ENCODE peak calls at places on chromosome 4, in ten cellular contexts. A, G, V, I, D, L, N, B, E and H are unnamed samples.

GRCh38 chr4:155526452-155527169 is 140.0 kb upstream of the GUCY1A1 start:
- DNase-seq in A (no peak), G (no peak), V (no peak), I (no peak), D (no peak), L (no peak), N (no peak), B (no peak), E (no peak), H (no peak)

GRCh38 chr4:87839309-87839946 is 6.7 kb downstream of the MEPE start:
- DNase-seq in A (no peak), G (no peak), V (no peak), I (no peak), D (no peak), L (no peak), N (peak), B (no peak), E (no peak), H (peak)

GRCh38 chr4:19486400-19486799 is 765.3 kb upstream of the SLIT2 start:
- DNase-seq in A (no peak), G (no peak), V (no peak), I (no peak), D (no peak), L (no peak), N (no peak), B (no peak), E (no peak), H (no peak)

GRCh38 chr4:169351860-169352259 is 81.1 kb upstream of the SH3RF1 start:
- DNase-seq in A (no peak), G (no peak), V (no peak), I (no peak), D (no peak), L (no peak), N (no peak), B (no peak), E (no peak), H (no peak)

GRCh38 chr4:94345984-94346383 is 3.3 kb upstream of the HPGDS start:
- DNase-seq in A (no peak), G (no peak), V (no peak), I (no peak), D (no peak), L (no peak), N (no peak), B (no peak), E (no peak), H (no peak)

GRCh38 chr4:48058620-48059530 is 42.3 kb downstream of the NIPAL1 start:
- DNase-seq in A (no peak), G (no peak), V (no peak), I (no peak), D (no peak), L (no peak), N (no peak), B (no peak), E (no peak), H (no peak)

GRCh38 chr4:168656055-168656660 is 159.3 kb downstream of the PALLD start:
- DNase-seq in A (no peak), G (no peak), V (no peak), I (no peak), D (no peak), L (no peak), N (no peak), B (no peak), E (no peak), H (no peak)

GRCh38 chr4:31089815-31090214 is 369.6 kb downstream of the PCDH7 start:
- DNase-seq in A (no peak), G (peak), V (no peak), I (no peak), D (no peak), L (no peak), N (no peak), B (no peak), E (no peak), H (no peak)

GRCh38 chr4:71860643-71861042 is 76.8 kb upstream of the GC start:
- DNase-seq in A (no peak), G (no peak), V (no peak), I (no peak), D (no peak), L (peak), N (no peak), B (no peak), E (no peak), H (no peak)

GRCh38 chr4:16442296-16442695 is 216.0 kb upstream of the TAPT1 start:
- DNase-seq in A (no peak), G (no peak), V (no peak), I (no peak), D (no peak), L (no peak), N (no peak), B (no peak), E (no peak), H (no peak)

GRCh38 chr4:20195071-20195885 is 56.4 kb upstream of the SLIT2 start:
- DNase-seq in A (no peak), G (no peak), V (no peak), I (peak), D (no peak), L (no peak), N (no peak), B (no peak), E (no peak), H (no peak)

GRCh38 chr4:152556283-152556682 is 20.4 kb upstream of the FBXW7 start:
- DNase-seq in A (no peak), G (no peak), V (no peak), I (no peak), D (no peak), L (no peak), N (no peak), B (no peak), E (no peak), H (no peak)

GRCh38 chr4:85898236-85898635 is 423.3 kb downstream of the ARHGAP24 start:
- DNase-seq in A (no peak), G (no peak), V (no peak), I (no peak), D (no peak), L (no peak), N (no peak), B (no peak), E (no peak), H (no peak)

GRCh38 chr4:1856920-1857699 is 1.2 kb upstream of the LETM1 start:
- DNase-seq in A (no peak), G (peak), V (no peak), I (no peak), D (no peak), L (no peak), N (peak), B (no peak), E (peak), H (no peak)

GRCh38 chr4:6442555-6442954 is 29.9 kb downstream of the PPP2R2C start:
- DNase-seq in A (no peak), G (no peak), V (no peak), I (no peak), D (no peak), L (no peak), N (no peak), B (no peak), E (no peak), H (no peak)

GRCh38 chr4:68576272-68577100 is at the start of gene UGT2B17:
- DNase-seq in A (peak), G (no peak), V (no peak), I (no peak), D (no peak), L (no peak), N (no peak), B (no peak), E (no peak), H (no peak)

GRCh38 chr4:111501946-111502345 is 643.3 kb upstream of the FAM241A start:
- DNase-seq in A (no peak), G (no peak), V (no peak), I (no peak), D (no peak), L (no peak), N (no peak), B (no peak), E (no peak), H (no peak)

GRCh38 chr4:80911458-80911857 is 119.0 kb upstream of the BMP3 start:
- DNase-seq in A (no peak), G (no peak), V (no peak), I (no peak), D (no peak), L (no peak), N (no peak), B (no peak), E (no peak), H (no peak)

GRCh38 chr4:54230479-54231418 is 1.7 kb downstream of the PDGFRA start:
- DNase-seq in A (peak), G (peak), V (no peak), I (no peak), D (no peak), L (no peak), N (peak), B (no peak), E (peak), H (peak)

GRCh38 chr4:40613456-40613855 is 16.2 kb downstream of the RBM47 start:
- DNase-seq in A (no peak), G (no peak), V (no peak), I (no peak), D (no peak), L (no peak), N (no peak), B (no peak), E (no peak), H (no peak)

GRCh38 chr4:80221161-80221560 is 23.9 kb downstream of the PRDM8 start:
- DNase-seq in A (no peak), G (no peak), V (no peak), I (no peak), D (no peak), L (no peak), N (no peak), B (no peak), E (no peak), H (no peak)

GRCh38 chr4:14566518-14566917 is 435.8 kb upstream of the CPEB2 start:
- DNase-seq in A (no peak), G (no peak), V (no peak), I (no peak), D (no peak), L (no peak), N (no peak), B (no peak), E (no peak), H (no peak)

GRCh38 chr4:12359420-12359819 is 930.7 kb upstream of the HS3ST1 start:
- DNase-seq in A (no peak), G (no peak), V (no peak), I (no peak), D (no peak), L (no peak), N (no peak), B (no peak), E (no peak), H (no peak)

GRCh38 chr4:138972956-138973819 is 42.4 kb upstream of the NOCT start:
- DNase-seq in A (no peak), G (no peak), V (no peak), I (no peak), D (no peak), L (no peak), N (no peak), B (no peak), E (no peak), H (no peak)

GRCh38 chr4:151455212-151455611 is 46.2 kb downstream of the FHIP1A start:
- DNase-seq in A (no peak), G (no peak), V (no peak), I (no peak), D (no peak), L (no peak), N (no peak), B (no peak), E (no peak), H (no peak)